ENCODE peak calls at places on chromosome 6, in four cellular contexts. One of them, this sample, is unnamed.

GRCh38 chr6:43076928-43077809 is 1.1 kb downstream of the PTK7 start:
- DNase-seq in stimulated activated CD4-positive, alpha-beta T cell treated with anti-CD3 and anti-CD28 coated beads, Interleukin-4, amount 100 ng/mL, for 48 hours: no peak
- DNase-seq in mesendoderm: peak
- DNase-seq in cardiac muscle cell: peak
- DNase-seq in this sample: no peak

GRCh38 chr6:5087389-5087788 is 2.2 kb downstream of the PPP1R3G start:
- DNase-seq in stimulated activated CD4-positive, alpha-beta T cell treated with anti-CD3 and anti-CD28 coated beads, Interleukin-4, amount 100 ng/mL, for 48 hours: no peak
- DNase-seq in cardiac muscle cell: no peak
- DNase-seq in mesendoderm: peak
- DNase-seq in this sample: no peak

GRCh38 chr6:52104979-52105378 is 17.6 kb upstream of the PKHD1 start:
- DNase-seq in stimulated activated CD4-positive, alpha-beta T cell treated with anti-CD3 and anti-CD28 coated beads, Interleukin-4, amount 100 ng/mL, for 48 hours: no peak
- DNase-seq in cardiac muscle cell: no peak
- DNase-seq in mesendoderm: no peak
- DNase-seq in this sample: no peak

GRCh38 chr6:81023007-81023582 is 729.4 kb downstream of the TENT5A start:
- DNase-seq in mesendoderm: peak
- DNase-seq in cardiac muscle cell: peak
- DNase-seq in stimulated activated CD4-positive, alpha-beta T cell treated with anti-CD3 and anti-CD28 coated beads, Interleukin-4, amount 100 ng/mL, for 48 hours: no peak
- DNase-seq in this sample: no peak

GRCh38 chr6:163179721-163180120 is 234.8 kb upstream of the QKI start:
- DNase-seq in cardiac muscle cell: no peak
- DNase-seq in stimulated activated CD4-positive, alpha-beta T cell treated with anti-CD3 and anti-CD28 coated beads, Interleukin-4, amount 100 ng/mL, for 48 hours: no peak
- DNase-seq in mesendoderm: no peak
- DNase-seq in this sample: no peak

GRCh38 chr6:137640086-137640485 is 145.9 kb upstream of the OLIG3 start:
- DNase-seq in mesendoderm: no peak
- DNase-seq in cardiac muscle cell: no peak
- DNase-seq in stimulated activated CD4-positive, alpha-beta T cell treated with anti-CD3 and anti-CD28 coated beads, Interleukin-4, amount 100 ng/mL, for 48 hours: no peak
- DNase-seq in this sample: no peak

GRCh38 chr6:33589723-33590530 is 9.9 kb upstream of the BAK1 start:
- DNase-seq in mesendoderm: peak
- DNase-seq in cardiac muscle cell: peak
- DNase-seq in stimulated activated CD4-positive, alpha-beta T cell treated with anti-CD3 and anti-CD28 coated beads, Interleukin-4, amount 100 ng/mL, for 48 hours: no peak
- DNase-seq in this sample: no peak

GRCh38 chr6:170089937-170090335 is 200.9 kb downstream of the DLL1 start:
- DNase-seq in cardiac muscle cell: no peak
- DNase-seq in stimulated activated CD4-positive, alpha-beta T cell treated with anti-CD3 and anti-CD28 coated beads, Interleukin-4, amount 100 ng/mL, for 48 hours: no peak
- DNase-seq in mesendoderm: no peak
- DNase-seq in this sample: no peak

GRCh38 chr6:7154341-7155139 is 46.8 kb downstream of the RREB1 start:
- DNase-seq in mesendoderm: no peak
- DNase-seq in cardiac muscle cell: no peak
- DNase-seq in stimulated activated CD4-positive, alpha-beta T cell treated with anti-CD3 and anti-CD28 coated beads, Interleukin-4, amount 100 ng/mL, for 48 hours: no peak
- DNase-seq in this sample: no peak

GRCh38 chr6:36685198-36685919 is 6.8 kb downstream of the CDKN1A start:
- DNase-seq in stimulated activated CD4-positive, alpha-beta T cell treated with anti-CD3 and anti-CD28 coated beads, Interleukin-4, amount 100 ng/mL, for 48 hours: no peak
- DNase-seq in cardiac muscle cell: no peak
- DNase-seq in mesendoderm: no peak
- DNase-seq in this sample: peak

GRCh38 chr6:75504902-75505233 is 11.3 kb upstream of the FILIP1 start:
- DNase-seq in mesendoderm: peak
- DNase-seq in cardiac muscle cell: no peak
- DNase-seq in stimulated activated CD4-positive, alpha-beta T cell treated with anti-CD3 and anti-CD28 coated beads, Interleukin-4, amount 100 ng/mL, for 48 hours: no peak
- DNase-seq in this sample: no peak

GRCh38 chr6:143264291-143264834 is 186.1 kb downstream of the ADAT2 start:
- DNase-seq in stimulated activated CD4-positive, alpha-beta T cell treated with anti-CD3 and anti-CD28 coated beads, Interleukin-4, amount 100 ng/mL, for 48 hours: no peak
- DNase-seq in cardiac muscle cell: no peak
- DNase-seq in mesendoderm: no peak
- DNase-seq in this sample: no peak

GRCh38 chr6:78101387-78101786 is 448.5 kb downstream of the MEI4 start:
- DNase-seq in mesendoderm: no peak
- DNase-seq in cardiac muscle cell: no peak
- DNase-seq in stimulated activated CD4-positive, alpha-beta T cell treated with anti-CD3 and anti-CD28 coated beads, Interleukin-4, amount 100 ng/mL, for 48 hours: no peak
- DNase-seq in this sample: no peak

GRCh38 chr6:37273697-37274096 is 15.8 kb upstream of the TMEM217 start:
- DNase-seq in cardiac muscle cell: no peak
- DNase-seq in mesendoderm: no peak
- DNase-seq in stimulated activated CD4-positive, alpha-beta T cell treated with anti-CD3 and anti-CD28 coated beads, Interleukin-4, amount 100 ng/mL, for 48 hours: no peak
- DNase-seq in this sample: no peak

GRCh38 chr6:127186889-127187288 is 68.4 kb downstream of the RSPO3 start:
- DNase-seq in cardiac muscle cell: peak
- DNase-seq in mesendoderm: peak
- DNase-seq in stimulated activated CD4-positive, alpha-beta T cell treated with anti-CD3 and anti-CD28 coated beads, Interleukin-4, amount 100 ng/mL, for 48 hours: peak
- DNase-seq in this sample: no peak

GRCh38 chr6:161838306-161839035 is 564.6 kb upstream of the AGPAT4 start:
- DNase-seq in cardiac muscle cell: peak
- DNase-seq in mesendoderm: peak
- DNase-seq in stimulated activated CD4-positive, alpha-beta T cell treated with anti-CD3 and anti-CD28 coated beads, Interleukin-4, amount 100 ng/mL, for 48 hours: no peak
- DNase-seq in this sample: no peak

GRCh38 chr6:79146426-79146825 is 68.4 kb upstream of the PHIP start:
- DNase-seq in cardiac muscle cell: no peak
- DNase-seq in stimulated activated CD4-positive, alpha-beta T cell treated with anti-CD3 and anti-CD28 coated beads, Interleukin-4, amount 100 ng/mL, for 48 hours: no peak
- DNase-seq in mesendoderm: no peak
- DNase-seq in this sample: no peak

GRCh38 chr6:130920969-130921368 is 93.8 kb downstream of the SMLR1 start:
- DNase-seq in mesendoderm: peak
- DNase-seq in stimulated activated CD4-positive, alpha-beta T cell treated with anti-CD3 and anti-CD28 coated beads, Interleukin-4, amount 100 ng/mL, for 48 hours: no peak
- DNase-seq in cardiac muscle cell: no peak
- DNase-seq in this sample: no peak

GRCh38 chr6:26270903-26271639 is 93.9 kb upstream of the BTN3A2 start:
- DNase-seq in mesendoderm: peak
- DNase-seq in stimulated activated CD4-positive, alpha-beta T cell treated with anti-CD3 and anti-CD28 coated beads, Interleukin-4, amount 100 ng/mL, for 48 hours: peak
- DNase-seq in cardiac muscle cell: peak
- DNase-seq in this sample: peak

GRCh38 chr6:16337280-16337975 is 99.0 kb downstream of the GMPR start:
- DNase-seq in mesendoderm: no peak
- DNase-seq in stimulated activated CD4-positive, alpha-beta T cell treated with anti-CD3 and anti-CD28 coated beads, Interleukin-4, amount 100 ng/mL, for 48 hours: no peak
- DNase-seq in cardiac muscle cell: no peak
- DNase-seq in this sample: no peak

This sample was measured in CMK.